ENCODE peak calls at places on chromosomes 2 and 18, in nine cellular contexts. N, F, K, D, G, T, J, O and E are unnamed samples.
A peak's percentile ranks its signal among the peaks of the same experiment; 100 is the strongest.

GRCh38 chr2:236545814-236546480 is 23.7 kb upstream of the ACKR3 start:
- DNase-seq in N (no peak), F (no peak), K (no peak), D (no peak), G (no peak), T (no peak), J (no peak), O (no peak), E (no peak)

GRCh38 chr2:159706385-159706980 is 5.8 kb upstream of the MARCHF7 start:
- DNase-seq in N (no peak), F (no peak), K (no peak), D (no peak), G (peak; percentile 24), T (peak; percentile 31), J (no peak), O (no peak), E (no peak)

GRCh38 chr18:68438983-68439382 is 275.9 kb downstream of the TMX3 start:
- DNase-seq in N (peak; percentile 72), F (no peak), K (no peak), D (no peak), G (peak; percentile 53), T (peak; percentile 75), J (no peak), O (no peak), E (no peak)

GRCh38 chr2:8408560-8409460 is 273.0 kb upstream of the ID2 start:
- DNase-seq in N (no peak), F (no peak), K (no peak), D (no peak), G (no peak), T (no peak), J (no peak), O (peak; percentile 80), E (no peak)

GRCh38 chr2:166090346-166090745 is 37.5 kb downstream of the SCN1A start:
- DNase-seq in N (no peak), F (no peak), K (no peak), D (no peak), G (peak; percentile 83), T (peak; percentile 11), J (no peak), O (no peak), E (peak; percentile 32)

GRCh38 chr18:59623456-59624383 is 73.5 kb downstream of the CCBE1 start:
- DNase-seq in N (no peak), F (no peak), K (no peak), D (no peak), G (peak; percentile 77), T (peak; percentile 82), J (peak; percentile 67), O (no peak), E (peak; percentile 45)

GRCh38 chr2:240453461-240454030 is 18.1 kb downstream of the GPC1 start:
- DNase-seq in N (no peak), F (no peak), K (peak; percentile 66), D (no peak), G (no peak), T (no peak), J (no peak), O (no peak), E (no peak)

GRCh38 chr2:140027320-140027719 is 1247.1 kb upstream of the NXPH2 start:
- DNase-seq in N (no peak), F (no peak), K (no peak), D (no peak), G (no peak), T (no peak), J (no peak), O (no peak), E (no peak)

GRCh38 chr2:98547092-98547798 is 61.1 kb downstream of the COA5 start:
- DNase-seq in N (no peak), F (no peak), K (no peak), D (no peak), G (no peak), T (no peak), J (peak; percentile 24), O (no peak), E (no peak)

GRCh38 chr2:10448646-10449480 is 736 bp upstream of the ODC1 start:
- DNase-seq in N (no peak), F (peak; percentile 96), K (peak; percentile 98), D (peak; percentile 90), G (peak; percentile 89), T (peak; percentile 85), J (peak; percentile 94), O (peak; percentile 94), E (peak; percentile 77)

GRCh38 chr2:160282063-160282580 is 82.0 kb upstream of the ITGB6 start:
- DNase-seq in N (no peak), F (no peak), K (no peak), D (no peak), G (peak; percentile 55), T (peak; percentile 64), J (no peak), O (no peak), E (no peak)

GRCh38 chr2:23526835-23527790 is 142.1 kb downstream of the KLHL29 start:
- DNase-seq in N (no peak), F (no peak), K (no peak), D (no peak), G (no peak), T (no peak), J (no peak), O (no peak), E (no peak)

GRCh38 chr2:141555876-141556470 is 574.8 kb downstream of the LRP1B start:
- DNase-seq in N (no peak), F (no peak), K (no peak), D (no peak), G (no peak), T (peak; percentile 11), J (no peak), O (no peak), E (no peak)

DNA sequence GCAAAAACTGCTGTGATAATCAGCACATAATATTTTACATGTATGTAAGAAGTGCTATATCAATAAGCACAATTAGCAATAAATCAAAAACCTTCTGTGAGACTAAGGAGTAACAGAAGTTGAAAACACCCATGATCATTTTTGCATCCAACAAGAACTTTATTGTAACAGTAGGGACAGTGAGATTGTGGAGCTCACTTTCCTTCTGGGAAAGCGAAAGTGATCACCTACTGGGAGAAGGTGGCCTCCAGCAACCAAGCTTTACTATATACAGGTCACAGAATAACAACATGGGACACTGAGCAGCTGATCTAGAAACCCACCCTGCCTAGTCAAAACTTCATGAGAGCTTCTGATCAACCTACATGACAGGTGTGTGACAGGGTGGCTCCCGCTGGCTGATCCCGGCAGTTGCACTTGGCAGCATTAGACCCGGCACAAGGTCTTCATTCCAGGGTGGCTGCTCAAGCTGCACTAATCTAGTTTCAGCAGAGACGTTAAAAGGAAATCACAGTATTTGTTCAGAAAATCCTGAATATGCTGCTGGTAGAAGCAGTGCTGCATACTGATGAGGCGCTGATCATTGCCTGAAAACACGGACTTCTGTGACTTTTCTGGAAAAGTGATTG is 63.5 kb upstream of the ARL5A start:
- DNase-seq in N (no peak), F (no peak), K (no peak), D (peak; percentile 70), G (no peak), T (no peak), J (peak; percentile 58), O (no peak), E (no peak)
- H3K4me3 ChIP-seq in N (no peak overlapping the region), F (no peak overlapping the region), K (no peak overlapping the region), D (peak overlapping the region; percentile 68), G (no peak overlapping the region), T (no peak overlapping the region), J (peak overlapping the region; percentile 47), O (no peak overlapping the region), E (no peak overlapping the region)

GRCh38 chr2:27888790-27889189 is 1.4 kb downstream of the RBKS start:
- DNase-seq in N (peak; percentile 45), F (no peak), K (no peak), D (no peak), G (peak; percentile 25), T (peak; percentile 72), J (no peak), O (no peak), E (no peak)
- H3K4me3 ChIP-seq in N (peak overlapping the region; percentile 12), F (no peak overlapping the region), K (no peak overlapping the region), D (no peak overlapping the region), G (no peak overlapping the region), T (no peak overlapping the region), J (peak overlapping the region; percentile 91), O (no peak overlapping the region), E (no peak overlapping the region)

DNA sequence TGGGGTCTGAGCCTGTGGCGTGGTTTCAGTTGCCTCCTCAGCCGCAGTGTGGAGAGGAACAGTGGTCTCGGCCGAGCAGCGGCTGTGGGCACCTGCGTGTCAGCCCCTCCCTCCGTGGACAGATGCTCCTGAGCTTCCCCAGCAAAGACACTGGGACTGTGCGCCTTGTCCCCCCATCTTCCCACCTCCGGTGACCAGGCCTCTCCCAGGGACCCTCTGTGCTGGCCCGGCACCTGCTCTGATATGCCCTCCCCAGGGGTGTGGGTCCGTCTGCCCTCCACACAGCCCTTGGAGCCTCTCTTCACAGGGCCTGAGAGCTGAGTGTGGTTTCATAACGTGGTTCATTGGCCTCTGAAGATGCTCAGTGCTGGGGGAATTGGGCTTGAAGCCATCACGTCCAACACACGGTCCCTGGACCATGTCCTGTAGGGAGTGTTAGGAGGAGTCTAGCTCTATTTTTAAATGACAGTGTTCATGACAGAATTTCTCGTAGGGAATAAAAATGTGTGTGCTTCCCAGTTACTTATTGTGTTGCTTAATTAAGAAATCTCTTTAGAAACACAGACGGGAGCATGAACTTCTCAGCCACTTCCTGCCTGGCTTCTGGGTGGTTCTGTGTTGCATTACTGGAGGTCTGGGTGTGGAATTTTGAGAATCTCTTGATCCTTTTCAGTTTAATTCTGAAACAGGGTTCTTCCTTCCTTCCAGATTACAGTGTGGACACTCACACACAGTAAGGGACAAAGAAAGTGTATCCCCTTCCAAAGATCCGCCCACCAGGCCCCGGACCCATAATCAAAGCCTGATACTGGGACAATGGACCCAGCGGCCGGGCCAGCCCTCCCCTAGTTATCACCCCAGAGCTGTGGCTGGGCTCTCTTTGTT is 110.7 kb downstream of the NFATC1 start:
- DNase-seq in N (no peak), F (no peak), K (peak; percentile 83), D (no peak), G (peak; percentile 77), T (peak; percentile 62), J (no peak), O (no peak), E (no peak)
- H3K4me3 ChIP-seq in N (no peak overlapping the region), F (peak overlapping the region; percentile 36), K (peak overlapping the region; percentile 25), D (no peak overlapping the region), G (peak overlapping the region; percentile 40), T (no peak overlapping the region), J (peak overlapping the region; percentile 36), O (no peak overlapping the region), E (no peak overlapping the region)

GRCh38 chr2:64012115-64012514 is 7.1 kb downstream of the VPS54 start:
- DNase-seq in N (no peak), F (no peak), K (no peak), D (no peak), G (no peak), T (no peak), J (no peak), O (no peak), E (no peak)
- H3K4me3 ChIP-seq in N (no peak overlapping the region), F (no peak overlapping the region), K (no peak overlapping the region), D (no peak overlapping the region), G (no peak overlapping the region), T (no peak overlapping the region), J (no peak overlapping the region), O (no peak overlapping the region), E (no peak overlapping the region)

DNA sequence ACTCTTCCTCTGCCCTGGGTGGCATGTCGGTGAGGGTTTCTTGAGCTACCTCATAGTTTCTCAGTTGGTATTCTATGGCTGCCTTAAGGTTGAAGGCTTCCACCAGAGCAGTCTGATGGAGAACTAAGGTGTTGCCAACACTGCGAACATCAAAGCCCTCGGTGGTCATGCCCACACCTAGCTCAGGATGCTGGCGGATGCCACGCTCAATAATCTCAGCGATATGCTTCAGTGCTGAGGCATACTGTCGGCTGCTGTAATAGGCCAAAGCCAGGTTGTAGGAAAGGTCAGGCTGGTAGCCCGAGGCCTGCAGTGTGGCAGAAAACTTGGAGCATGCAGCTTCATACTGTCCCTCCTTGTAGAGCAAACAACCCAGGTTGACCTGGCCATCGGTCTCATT is 225.3 kb downstream of the AGPS start:
- DNase-seq in N (no peak), F (no peak), K (no peak), D (no peak), G (no peak), T (no peak), J (no peak), O (no peak), E (no peak)
- H3K4me3 ChIP-seq in N (peak overlapping the region; percentile 78), F (peak overlapping the region; percentile 89), K (peak overlapping the region; percentile 78), D (peak overlapping the region; percentile 46), G (peak overlapping the region; percentile 88), T (peak overlapping the region; percentile 92), J (peak overlapping the region; percentile 68), O (peak overlapping the region; percentile 87), E (peak overlapping the region; percentile 78)